ENCODE peak calls at places on chromosome 20, in six cellular contexts. C, J, O, G, V and W are unnamed samples.

GRCh38 chr20:10848810-10849370 is 175.1 kb upstream of the JAG1 start:
- DNase-seq in J (no peak), C (peak; percentile 87), O (peak; percentile 94), V (no peak), G (peak; percentile 94), W (no peak)

GRCh38 chr20:43404880-43405279 is 52.8 kb upstream of the SRSF6 start:
- DNase-seq in V (no peak), C (no peak), O (peak; percentile 31), J (no peak), G (no peak), W (no peak)

GRCh38 chr20:30487947-30488926 is 769.2 kb upstream of the DEFB115 start:
- DNase-seq in C (no peak), O (no peak), J (no peak), G (no peak), V (no peak), W (no peak)

GRCh38 chr20:9518776-9519175 is 4.4 kb downstream of the LAMP5 start:
- DNase-seq in J (no peak), G (no peak), O (no peak), V (no peak), C (no peak), W (no peak)

GRCh38 chr20:22905667-22906066 is 129.4 kb upstream of the SSTR4 start:
- DNase-seq in O (peak; percentile 89), V (no peak), J (no peak), C (no peak), G (peak; percentile 70), W (peak; percentile 12)

GRCh38 chr20:40692240-40693011 is 3.4 kb upstream of the MAFB start:
- DNase-seq in V (no peak), O (no peak), G (no peak), C (no peak), J (no peak), W (no peak)

GRCh38 chr20:9185511-9185910 is 116.6 kb downstream of the PLCB4 start:
- DNase-seq in J (no peak), C (no peak), G (peak; percentile 49), O (peak; percentile 48), V (no peak), W (no peak)

GRCh38 chr20:43477634-43478033 is 19.9 kb downstream of the SRSF6 start:
- DNase-seq in G (no peak), V (no peak), J (no peak), O (no peak), C (no peak), W (no peak)

GRCh38 chr20:62752181-62752670 is 43.6 kb downstream of the NTSR1 start:
- DNase-seq in J (peak; percentile 8), O (no peak), C (no peak), V (no peak), G (no peak), W (peak; percentile 2)

GRCh38 chr20:40592891-40593290 is 96.1 kb downstream of the MAFB start:
- DNase-seq in O (no peak), C (no peak), V (no peak), G (no peak), J (no peak), W (no peak)

GRCh38 chr20:43658723-43659419 is 8.0 kb upstream of the MYBL2 start:
- DNase-seq in V (no peak), G (no peak), C (no peak), O (no peak), J (no peak), W (no peak)

GRCh38 chr20:59157961-59158541 is 5.6 kb upstream of the ZNF831 start:
- DNase-seq in O (no peak), G (no peak), J (no peak), C (no peak), V (no peak), W (no peak)

GRCh38 chr20:40769677-40770285 is 80.7 kb upstream of the MAFB start:
- DNase-seq in G (no peak), C (no peak), J (no peak), V (no peak), O (no peak), W (peak; percentile 38)

GRCh38 chr20:63187338-63188158 is 28.4 kb downstream of the YTHDF1 start:
- DNase-seq in C (no peak), J (no peak), V (no peak), G (no peak), O (no peak), W (no peak)

GRCh38 chr20:9051508-9051907 is 17.4 kb upstream of the PLCB4 start:
- DNase-seq in V (peak; percentile 61), C (peak; percentile 98), G (peak; percentile 97), J (no peak), O (peak; percentile 99), W (no peak)

GRCh38 chr20:31569163-31570020 is 35.7 kb upstream of the ID1 start:
- DNase-seq in V (peak; percentile 78), G (peak; percentile 46), C (no peak), O (peak; percentile 59), J (peak; percentile 61), W (peak; percentile 65)

GRCh38 chr20:37651932-37652331 is 41.9 kb upstream of the CTNNBL1 start:
- DNase-seq in V (peak; percentile 71), J (no peak), C (no peak), G (no peak), O (peak; percentile 22), W (peak; percentile 34)

GRCh38 chr20:61049684-61050083 is 202.4 kb upstream of the CDH4 start:
- DNase-seq in G (no peak), C (no peak), J (no peak), O (no peak), V (no peak), W (no peak)

GRCh38 chr20:21808863-21809664 is 103.6 kb downstream of the PAX1 start:
- DNase-seq in G (no peak), J (peak; percentile 31), V (peak; percentile 60), O (peak; percentile 11), C (no peak), W (peak; percentile 66)

GRCh38 chr20:12594410-12595130 is 414.2 kb upstream of the SPTLC3 start:
- DNase-seq in C (no peak), V (peak; percentile 31), J (no peak), G (no peak), O (no peak), W (no peak)

GRCh38 chr20:47558295-47558694 is 56.6 kb downstream of the NCOA3 start:
- DNase-seq in J (no peak), C (no peak), G (no peak), V (no peak), O (no peak), W (no peak)

GRCh38 chr20:46739441-46740213 is 30.2 kb downstream of the SLC2A10 start:
- DNase-seq in O (peak; percentile 38), J (no peak), G (no peak), C (no peak), V (no peak), W (no peak)

GRCh38 chr20:56447227-56447626 is 21.2 kb upstream of the RTF2 start:
- DNase-seq in G (no peak), V (no peak), C (no peak), O (no peak), J (no peak), W (no peak)

GRCh38 chr20:63553933-63554290 is at the start of gene FNDC11:
- DNase-seq in C (no peak), V (peak; percentile 80), J (peak; percentile 61), G (peak; percentile 10), O (no peak), W (no peak)

GRCh38 chr20:51562027-51562333 is 19.5 kb upstream of the NFATC2 start:
- DNase-seq in C (no peak), G (no peak), J (no peak), V (no peak), O (no peak), W (no peak)
- H3K4me3 ChIP-seq in C (peak overlapping the region; percentile 55), G (peak overlapping the region; percentile 79), J (peak overlapping the region; percentile 67), V (no peak overlapping the region), O (peak overlapping the region; percentile 54), W (no peak overlapping the region)

GRCh38 chr20:50318709-50319108 is 128.1 kb downstream of the CEBPB start:
- DNase-seq in O (no peak), C (no peak), J (no peak), V (no peak), G (no peak), W (no peak)

GRCh38 chr20:50320910-50321796 is 130.5 kb downstream of the CEBPB start:
- DNase-seq in O (peak; percentile 94), V (peak; percentile 93), G (peak; percentile 90), C (peak; percentile 96), J (peak; percentile 91), W (peak; percentile 95)

GRCh38 chr20:50322703-50323131 is 132.1 kb downstream of the CEBPB start:
- DNase-seq in O (no peak), G (no peak), V (no peak), C (no peak), J (no peak), W (no peak)

GRCh38 chr20:50321797-50322480 is 131.3 kb downstream of the CEBPB start:
- DNase-seq in J (no peak), C (no peak), G (peak; percentile 39), V (no peak), O (peak; percentile 49), W (no peak)

DNA sequence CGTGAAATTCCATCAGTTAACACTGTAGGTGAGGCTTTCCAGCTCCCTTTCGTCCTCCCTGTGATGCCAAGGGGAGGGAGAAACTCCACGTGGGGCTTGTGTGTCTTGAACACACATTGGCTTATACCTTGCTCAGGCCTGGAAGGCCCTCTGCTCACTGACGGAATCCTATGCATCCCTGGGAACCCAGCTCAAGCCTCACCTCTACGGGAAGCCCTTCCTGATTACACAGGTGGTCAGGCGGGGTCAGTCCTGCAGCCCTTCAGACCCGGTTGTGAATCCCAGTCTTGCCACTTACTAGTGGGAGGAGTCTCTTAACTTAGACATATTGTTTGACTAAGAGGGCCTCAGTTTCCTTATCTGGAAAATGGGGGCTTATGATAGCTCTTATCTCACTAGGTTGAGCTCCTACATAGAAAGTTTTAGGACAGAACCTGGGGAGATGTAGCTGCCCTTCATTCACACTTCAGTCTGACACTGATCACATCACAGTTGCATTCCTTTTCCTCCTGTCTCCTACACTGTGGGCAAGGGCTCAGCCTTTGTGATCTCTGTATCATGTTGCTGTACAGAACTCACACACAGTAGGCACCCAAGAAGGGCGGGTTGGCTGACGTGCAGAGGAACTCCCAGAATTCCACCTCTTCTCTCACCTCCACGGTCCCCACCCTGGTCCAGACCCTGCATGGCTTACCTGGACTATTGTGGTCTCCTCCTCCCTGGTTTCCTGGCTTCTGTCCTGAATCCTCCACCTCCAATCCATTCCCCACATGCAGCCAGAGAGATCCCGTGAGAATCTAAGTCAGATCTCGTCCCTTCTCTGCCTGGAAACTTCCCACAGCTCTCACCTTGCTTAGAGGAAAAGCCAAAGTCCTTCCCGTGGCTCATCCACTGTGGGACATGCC is 129.6 kb downstream of the CEBPB start:
- DNase-seq in G (no peak), O (no peak), J (no peak), V (no peak), C (no peak), W (no peak)
- H3K4me3 ChIP-seq in G (peak overlapping the region; percentile 62), O (peak overlapping the region; percentile 48), J (peak overlapping the region; percentile 42), V (no peak overlapping the region), C (peak overlapping the region; percentile 26), W (no peak overlapping the region)

DNA sequence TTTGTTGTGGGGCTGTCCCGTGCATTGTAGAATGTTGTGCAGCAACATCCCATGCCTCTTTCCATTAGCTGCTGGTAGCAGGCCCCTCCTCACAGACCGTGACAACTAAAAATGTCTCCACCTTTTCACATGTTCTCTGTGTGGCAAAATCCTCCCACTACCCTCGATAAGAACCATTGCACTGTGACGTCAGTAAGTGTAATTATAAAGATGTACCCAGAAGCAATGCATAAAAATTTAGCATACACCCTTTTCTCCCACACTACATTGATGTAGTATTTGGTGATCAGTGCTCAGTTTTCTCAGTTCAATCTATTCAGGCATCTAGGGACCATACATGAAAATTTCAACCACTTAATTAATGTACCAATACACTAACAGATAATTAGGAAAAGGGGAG is 389.9 kb downstream of the DOK5 start:
- DNase-seq in V (no peak), C (no peak), J (no peak), G (no peak), O (no peak), W (no peak)
- H3K4me3 ChIP-seq in V (no peak overlapping the region), C (no peak overlapping the region), J (no peak overlapping the region), G (no peak overlapping the region), O (no peak overlapping the region), W (no peak overlapping the region)

GRCh38 chr20:1265226-1265915 is 723 bp upstream of the SNPH start:
- DNase-seq in C (no peak), J (no peak), G (no peak), O (no peak), V (no peak), W (no peak)
- H3K4me3 ChIP-seq in C (peak overlapping the region; percentile 84), J (peak overlapping the region; percentile 86), G (peak overlapping the region; percentile 62), O (peak overlapping the region; percentile 60), V (no peak overlapping the region), W (no peak overlapping the region)